ENCODE peak calls at places on chromosomes 16 and 17, in seven cellular contexts. A is OCI-LY7, O is mucosa of descending colon, D is prostate gland, L is Caco-2, Y is psoas muscle, U is SK-N-SH. V is an unnamed sample. For H3K4me1, the result is how much of the 10 kb centered on the place peaks cover.

GRCh38 chr17:28033972-28034714 is 8.3 kb upstream of the NLK start:
- DNase-seq in A (no peak), O (no peak), D (no peak), L (no peak), Y (no peak), U (no peak), V (no peak)

GRCh38 chr17:68832140-68832871 is 122.9 kb downstream of the ABCA8 start:
- DNase-seq in A (no peak), O (no peak), D (no peak), L (no peak), Y (peak), U (no peak), V (peak)

GRCh38 chr16:84983308-84983707 is 28.0 kb downstream of the ZDHHC7 start:
- DNase-seq in A (no peak), O (no peak), D (no peak), L (no peak), Y (no peak), U (no peak), V (no peak)

GRCh38 chr17:63082273-63082861 is 116.3 kb downstream of the TANC2 start:
- DNase-seq in A (no peak), O (no peak), D (no peak), L (no peak), Y (no peak), U (peak), V (no peak)

GRCh38 chr17:48440660-48441059 is 10.6 kb upstream of the SKAP1 start:
- DNase-seq in A (peak), O (no peak), D (no peak), L (no peak), Y (no peak), U (no peak), V (no peak)

GRCh38 chr17:17042851-17043667 is 802 bp downstream of the MPRIP start:
- DNase-seq in A (peak), O (peak), D (no peak), L (peak), Y (no peak), U (no peak), V (no peak)

GRCh38 chr17:45857977-45858708 is 13.5 kb downstream of the SPPL2C start:
- DNase-seq in A (no peak), O (no peak), D (no peak), L (peak), Y (no peak), U (no peak), V (no peak)

GRCh38 chr16:6125483-6126259 is 1028.1 kb upstream of the EEF2KMT start:
- DNase-seq in A (no peak), O (no peak), D (no peak), L (no peak), Y (no peak), U (no peak), V (no peak)

GRCh38 chr16:49019081-49019633 is 262.5 kb downstream of the CBLN1 start:
- DNase-seq in A (no peak), O (no peak), D (no peak), L (no peak), Y (no peak), U (no peak), V (no peak)

GRCh38 chr16:13897806-13898205 is 22.1 kb upstream of the ERCC4 start:
- DNase-seq in A (no peak), O (no peak), D (no peak), L (no peak), Y (no peak), U (no peak), V (no peak)

GRCh38 chr16:47787695-47788094 is 326.6 kb downstream of the PHKB start:
- DNase-seq in A (no peak), O (no peak), D (no peak), L (no peak), Y (no peak), U (no peak), V (no peak)

GRCh38 chr16:87703835-87704375 is 61.9 kb downstream of the KLHDC4 start:
- DNase-seq in A (no peak), O (no peak), D (no peak), L (no peak), Y (no peak), U (no peak), V (no peak)

GRCh38 chr17:7993972-7994589 is 8.3 kb upstream of the GUCY2D start:
- DNase-seq in A (no peak), O (no peak), D (no peak), L (no peak), Y (no peak), U (no peak), V (no peak)

GRCh38 chr17:63950940-63951907 is 19.1 kb upstream of the CD79B start:
- DNase-seq in A (peak), O (peak), D (peak), L (peak), Y (no peak), U (no peak), V (no peak)

DNA sequence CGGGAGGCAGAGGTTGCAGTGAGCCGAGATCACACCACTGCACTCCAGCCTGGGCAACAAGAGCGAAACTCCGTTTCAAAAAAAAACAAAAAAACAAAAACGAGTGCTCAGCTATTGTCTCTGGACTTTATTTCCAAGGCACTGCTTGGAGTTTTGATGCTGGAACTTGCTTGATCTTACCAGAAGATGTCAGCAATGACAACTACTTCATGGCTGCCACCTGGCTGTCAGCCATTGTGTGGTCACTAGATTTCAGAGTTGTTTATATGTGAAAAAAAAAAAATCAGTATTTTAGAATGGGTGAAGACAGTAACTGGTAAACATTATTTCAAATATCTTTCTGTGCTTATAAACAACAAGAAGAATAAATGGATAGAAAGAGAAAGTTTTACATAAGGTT is 26.3 kb upstream of the OR4D1 start:
- DNase-seq in A (peak), O (no peak), D (no peak), L (peak), Y (no peak), U (peak), V (no peak)
- TF ChIP-seq CTCF in A (peak), O (no peak), D (no peak), L (peak), Y (no peak), U (peak), V (peak)

GRCh38 chr17:35146214-35146833 is 1.3 kb upstream of the UNC45B start:
- DNase-seq in A (no peak), O (no peak), D (no peak), L (no peak), Y (no peak), U (no peak), V (no peak)

GRCh38 chr17:35147313-35147982 is at the start of gene UNC45B:
- DNase-seq in A (no peak), O (no peak), D (no peak), L (no peak), Y (peak), U (no peak), V (peak)

GRCh38 chr17:35149941-35150340 is 2.3 kb downstream of the UNC45B start:
- DNase-seq in A (no peak), O (no peak), D (no peak), L (no peak), Y (no peak), U (no peak), V (no peak)

GRCh38 chr17:35144840-35145239 is 2.7 kb upstream of the NLE1 start:
- DNase-seq in A (no peak), O (no peak), D (no peak), L (no peak), Y (no peak), U (no peak), V (no peak)

GRCh38 chr17:35148144-35148543 is 527 bp downstream of the UNC45B start:
- DNase-seq in A (no peak), O (no peak), D (no peak), L (no peak), Y (no peak), U (no peak), V (no peak)
- H3K4me3 ChIP-seq in A (no peak), O (no peak), D (no peak), L (no peak), Y (peak), U (no peak), V (peak)

DNA sequence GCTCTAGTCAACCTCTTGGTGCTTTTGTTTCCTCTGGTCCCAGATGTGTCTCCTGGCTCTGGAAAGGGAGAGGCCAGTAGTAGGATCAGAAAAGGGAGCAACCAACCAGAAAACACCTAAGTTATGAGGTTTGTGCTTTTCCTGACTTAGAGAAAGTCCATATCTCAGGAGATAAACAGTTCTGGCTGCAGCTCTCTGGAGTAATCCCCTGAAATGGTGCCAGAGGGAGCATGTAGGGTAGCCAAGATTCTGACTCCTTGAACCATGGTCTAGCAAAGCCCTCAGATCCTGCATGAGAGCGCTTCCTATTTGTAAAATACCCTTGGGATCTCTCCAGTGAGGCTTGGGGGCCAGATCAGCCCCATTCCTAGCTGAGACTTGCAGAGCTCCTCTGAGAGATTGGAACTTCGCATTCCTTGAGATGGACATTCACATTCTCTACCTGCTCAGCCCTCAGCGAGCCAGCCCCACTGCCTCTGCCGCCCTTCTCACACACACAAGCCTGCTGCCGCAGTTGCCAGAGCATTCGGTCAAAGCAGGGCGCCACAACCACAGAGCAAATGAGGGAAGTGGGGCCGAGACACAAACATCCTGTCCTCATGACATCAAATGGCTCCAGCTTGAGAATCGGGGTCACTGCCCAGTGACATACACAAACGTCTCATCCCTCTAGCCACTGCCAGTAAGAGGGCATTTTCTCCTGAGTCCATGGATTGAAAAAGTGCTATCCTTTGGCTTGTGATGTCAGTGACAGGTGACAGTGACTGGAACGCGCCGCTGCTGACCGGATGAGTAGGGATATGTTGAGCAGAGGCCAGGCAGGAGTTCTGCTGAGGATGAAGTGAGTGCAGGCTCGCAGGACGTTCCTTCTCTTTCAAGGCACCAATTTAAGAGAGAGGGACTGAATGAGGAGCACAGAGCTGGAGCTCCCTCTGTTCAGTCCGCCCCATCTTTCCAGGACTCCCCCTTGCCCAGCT is 5.0 kb downstream of the ABHD15 start:
- DNase-seq in A (peak), O (peak), D (peak), L (no peak), Y (no peak), U (no peak), V (no peak)
- H3K4me1 ChIP-seq in A (half or more), O (under half), D (under half), L (under half), Y (under half), U (under half), V (under half)

GRCh38 chr17:61658183-61658582 is 67.2 kb upstream of the NACA2 start:
- DNase-seq in A (no peak), O (no peak), D (no peak), L (no peak), Y (no peak), U (no peak), V (no peak)
- TF ChIP-seq CTCF in A (no peak), O (no peak), D (no peak), L (no peak), Y (no peak), U (no peak), V (no peak)

GRCh38 chr17:72587773-72588511 is 467.1 kb downstream of the SOX9 start:
- DNase-seq in A (peak), O (peak), D (no peak), L (no peak), Y (no peak), U (no peak), V (no peak)
- H3K4me3 ChIP-seq in A (no peak), O (no peak), D (no peak), L (no peak), Y (no peak), U (no peak), V (no peak)

GRCh38 chr17:42520540-42520951 is 15.5 kb upstream of the NAGLU start:
- DNase-seq in A (peak), O (peak), D (no peak), L (no peak), Y (no peak), U (no peak), V (no peak)

GRCh38 chr17:42519546-42520444 is 16.2 kb upstream of the NAGLU start:
- DNase-seq in A (no peak), O (peak), D (peak), L (peak), Y (peak), U (no peak), V (peak)

GRCh38 chr17:42518755-42519545 is 17.1 kb upstream of the NAGLU start:
- DNase-seq in A (no peak), O (peak), D (no peak), L (peak), Y (no peak), U (no peak), V (peak)

GRCh38 chr17:42517516-42517915 is 18.5 kb upstream of the NAGLU start:
- DNase-seq in A (peak), O (peak), D (peak), L (peak), Y (peak), U (peak), V (peak)

DNA sequence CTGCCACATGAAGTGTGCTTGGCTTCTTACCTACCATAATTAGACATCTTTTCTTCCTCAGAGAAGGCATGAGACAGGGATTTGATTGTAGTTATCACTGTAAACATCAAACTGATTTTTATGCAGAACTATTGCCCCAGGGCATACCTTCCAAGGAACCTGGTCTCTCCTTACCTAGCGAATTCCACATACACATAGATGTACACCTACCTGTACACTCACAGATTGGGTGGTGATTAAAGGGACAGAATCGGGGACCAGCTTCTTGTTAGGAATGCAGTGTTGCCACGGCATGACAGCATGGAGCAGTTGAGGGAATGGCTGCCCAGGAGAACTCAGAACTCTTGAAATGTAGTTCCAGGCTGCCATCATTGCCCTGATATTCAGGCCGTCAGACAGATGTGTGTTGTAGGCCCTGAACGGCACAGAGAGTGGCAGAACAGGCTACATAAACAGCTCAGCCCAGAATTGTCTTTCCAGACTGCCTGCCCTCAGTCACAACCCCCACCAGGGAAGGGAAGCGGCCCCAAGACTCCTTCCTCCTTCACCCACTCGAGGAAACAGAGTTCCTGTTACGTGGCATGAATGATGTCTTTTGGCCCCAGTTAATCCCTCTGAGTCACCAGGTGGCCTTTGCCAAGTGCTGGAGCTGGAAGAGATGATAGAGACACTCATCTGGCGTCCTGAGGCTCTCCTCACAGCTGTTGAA is 17.8 kb upstream of the NAGLU start:
- DNase-seq in A (no peak), O (peak), D (peak), L (no peak), Y (peak), U (no peak), V (peak)
- H3K4me1 ChIP-seq in A (under half), O (under half), D (under half), L (half or more), Y (half or more), U (under half), V (half or more)

GRCh38 chr16:57627184-57627871 is 1.1 kb upstream of the ADGRG1 start:
- DNase-seq in A (no peak), O (peak), D (no peak), L (no peak), Y (no peak), U (peak), V (no peak)
- TF ChIP-seq CTCF in A (no peak), O (no peak), D (no peak), L (no peak), Y (no peak), U (peak), V (peak)

GRCh38 chr17:59426031-59426430 is 94.6 kb downstream of the YPEL2 start:
- DNase-seq in A (no peak), O (no peak), D (no peak), L (no peak), Y (no peak), U (no peak), V (no peak)
- H3K4me3 ChIP-seq in A (no peak), O (no peak), D (no peak), L (no peak), Y (peak), U (no peak), V (peak)

V was measured in left ventricle myocardium inferior.